ENCODE peak calls at places on chromosomes 4 and X, in six cellular contexts. One of them, this sample, is unnamed.
A peak's percentile ranks its signal among the peaks of the same experiment; 100 is the strongest.

GRCh38 chrX:111728096-111728495 is 47.1 kb downstream of the ALG13 start:
- DNase-seq in K562: no peak
- DNase-seq in HepG2: no peak
- DNase-seq in H1: no peak
- DNase-seq in GM12891: no peak
- DNase-seq in GM12878: no peak
- DNase-seq in this sample: no peak

GRCh38 chr4:6257243-6258025 is 12.2 kb upstream of the WFS1 start:
- DNase-seq in K562: no peak
- DNase-seq in HepG2: no peak
- DNase-seq in H1: no peak
- DNase-seq in GM12891: no peak
- DNase-seq in GM12878: no peak
- DNase-seq in this sample: no peak

GRCh38 chrX:15601932-15602331 is 1.2 kb upstream of the ACE2 start:
- DNase-seq in K562: no peak
- DNase-seq in HepG2: peak; percentile 83
- DNase-seq in H1: no peak
- DNase-seq in GM12891: no peak
- DNase-seq in GM12878: no peak
- DNase-seq in this sample: no peak

GRCh38 chr4:92529510-92529909 is 225.7 kb downstream of the GRID2 start:
- DNase-seq in K562: no peak
- DNase-seq in HepG2: no peak
- DNase-seq in H1: no peak
- DNase-seq in GM12891: no peak
- DNase-seq in GM12878: no peak
- DNase-seq in this sample: no peak

GRCh38 chr4:77418333-77418732 is 187.3 kb upstream of the CXCL13 start:
- DNase-seq in K562: no peak
- DNase-seq in HepG2: no peak
- DNase-seq in H1: no peak
- DNase-seq in GM12891: no peak
- DNase-seq in GM12878: no peak
- DNase-seq in this sample: no peak

GRCh38 chr4:53459548-53459947 is 82.1 kb downstream of the FIP1L1 start:
- DNase-seq in K562: no peak
- DNase-seq in HepG2: peak; percentile 80
- DNase-seq in H1: no peak
- DNase-seq in GM12891: no peak
- DNase-seq in GM12878: no peak
- DNase-seq in this sample: no peak

GRCh38 chr4:8740666-8741395 is 130.8 kb downstream of the HMX1 start:
- DNase-seq in K562: no peak
- DNase-seq in HepG2: no peak
- DNase-seq in H1: no peak
- DNase-seq in GM12891: peak; percentile 11
- DNase-seq in GM12878: no peak
- DNase-seq in this sample: no peak

GRCh38 chr4:55540271-55540670 is 6.4 kb downstream of the CLOCK start:
- DNase-seq in K562: no peak
- DNase-seq in HepG2: no peak
- DNase-seq in H1: no peak
- DNase-seq in GM12891: no peak
- DNase-seq in GM12878: no peak
- DNase-seq in this sample: no peak

GRCh38 chr4:102466298-102466697 is 34.9 kb upstream of the NFKB1 start:
- DNase-seq in K562: no peak
- DNase-seq in HepG2: no peak
- DNase-seq in H1: no peak
- DNase-seq in GM12891: no peak
- DNase-seq in GM12878: no peak
- DNase-seq in this sample: no peak

GRCh38 chr4:23818097-23818648 is 71.7 kb downstream of the PPARGC1A start:
- DNase-seq in K562: no peak
- DNase-seq in HepG2: no peak
- DNase-seq in H1: no peak
- DNase-seq in GM12891: no peak
- DNase-seq in GM12878: no peak
- DNase-seq in this sample: no peak

GRCh38 chr4:25667931-25668557 is 12.4 kb downstream of the SLC34A2 start:
- DNase-seq in K562: no peak
- DNase-seq in HepG2: peak; percentile 34
- DNase-seq in H1: no peak
- DNase-seq in GM12891: no peak
- DNase-seq in GM12878: no peak
- DNase-seq in this sample: no peak

GRCh38 chr4:57156242-57156990 is 46.2 kb upstream of the IGFBP7 start:
- DNase-seq in K562: no peak
- DNase-seq in HepG2: no peak
- DNase-seq in H1: no peak
- DNase-seq in GM12891: no peak
- DNase-seq in GM12878: no peak
- DNase-seq in this sample: no peak

GRCh38 chrX:44507292-44507691 is 35.4 kb downstream of the FUNDC1 start:
- DNase-seq in K562: no peak
- DNase-seq in HepG2: no peak
- DNase-seq in H1: no peak
- DNase-seq in GM12891: no peak
- DNase-seq in GM12878: no peak
- DNase-seq in this sample: no peak

GRCh38 chr4:168587326-168588125 is 90.7 kb downstream of the PALLD start:
- DNase-seq in K562: no peak
- DNase-seq in HepG2: no peak
- DNase-seq in H1: no peak
- DNase-seq in GM12891: no peak
- DNase-seq in GM12878: no peak
- DNase-seq in this sample: no peak

GRCh38 chr4:187127456-187127855 is 403.8 kb upstream of the FAT1 start:
- DNase-seq in K562: no peak
- DNase-seq in HepG2: no peak
- DNase-seq in H1: no peak
- DNase-seq in GM12891: no peak
- DNase-seq in GM12878: no peak
- DNase-seq in this sample: no peak

GRCh38 chr4:80192937-80193336 is 4.4 kb upstream of the PRDM8 start:
- DNase-seq in K562: no peak
- DNase-seq in HepG2: no peak
- DNase-seq in H1: no peak
- DNase-seq in GM12891: no peak
- DNase-seq in GM12878: no peak
- DNase-seq in this sample: no peak

GRCh38 chr4:27178066-27178465 is 317.4 kb downstream of the STIM2 start:
- DNase-seq in K562: no peak
- DNase-seq in HepG2: no peak
- DNase-seq in H1: no peak
- DNase-seq in GM12891: no peak
- DNase-seq in GM12878: no peak
- DNase-seq in this sample: no peak

GRCh38 chr4:153166971-153167501 is 37.2 kb upstream of the TRIM2 start:
- DNase-seq in K562: no peak
- DNase-seq in HepG2: peak; percentile 38
- DNase-seq in H1: no peak
- DNase-seq in GM12891: no peak
- DNase-seq in GM12878: no peak
- DNase-seq in this sample: no peak

GRCh38 chr4:59175588-59175987 is 2024.5 kb upstream of the ADGRL3 start:
- DNase-seq in K562: no peak
- DNase-seq in HepG2: no peak
- DNase-seq in H1: no peak
- DNase-seq in GM12891: no peak
- DNase-seq in GM12878: no peak
- DNase-seq in this sample: no peak

GRCh38 chrX:56797966-56798711 is 69.1 kb downstream of the NBDY start:
- DNase-seq in K562: no peak
- DNase-seq in HepG2: no peak
- DNase-seq in H1: no peak
- DNase-seq in GM12891: no peak
- DNase-seq in GM12878: no peak
- DNase-seq in this sample: no peak

GRCh38 chrX:110407910-110408545 is 49.4 kb downstream of the RTL9 start:
- DNase-seq in K562: peak; percentile 55
- DNase-seq in HepG2: peak; percentile 37
- DNase-seq in H1: no peak
- DNase-seq in GM12891: no peak
- DNase-seq in GM12878: no peak
- DNase-seq in this sample: no peak

GRCh38 chrX:39643533-39643932 is 454.2 kb downstream of the BCOR start:
- DNase-seq in K562: no peak
- DNase-seq in HepG2: no peak
- DNase-seq in H1: no peak
- DNase-seq in GM12891: no peak
- DNase-seq in GM12878: no peak
- DNase-seq in this sample: no peak

GRCh38 chr4:83320548-83320947 is 14.1 kb downstream of the HPSE start:
- DNase-seq in K562: no peak
- DNase-seq in HepG2: no peak
- DNase-seq in H1: no peak
- DNase-seq in GM12891: no peak
- DNase-seq in GM12878: no peak
- DNase-seq in this sample: no peak

GRCh38 chrX:32937043-32937442 is 274.3 kb downstream of the DMD start:
- DNase-seq in K562: no peak
- DNase-seq in HepG2: no peak
- DNase-seq in H1: no peak
- DNase-seq in GM12891: no peak
- DNase-seq in GM12878: no peak
- DNase-seq in this sample: no peak

GRCh38 chrX:12721042-12721441 is 70.2 kb upstream of the PRPS2 start:
- DNase-seq in K562: no peak
- DNase-seq in HepG2: no peak
- DNase-seq in H1: no peak
- DNase-seq in GM12891: no peak
- DNase-seq in GM12878: no peak
- DNase-seq in this sample: no peak

GRCh38 chrX:20620301-20620700 is 353.6 kb upstream of the RPS6KA3 start:
- DNase-seq in K562: no peak
- DNase-seq in HepG2: no peak
- DNase-seq in H1: no peak
- DNase-seq in GM12891: no peak
- DNase-seq in GM12878: no peak
- DNase-seq in this sample: no peak

GRCh38 chr4:174217273-174218126 is 66.0 kb downstream of the FBXO8 start:
- DNase-seq in K562: no peak
- DNase-seq in HepG2: no peak
- DNase-seq in H1: no peak
- DNase-seq in GM12891: no peak
- DNase-seq in GM12878: no peak
- DNase-seq in this sample: no peak

GRCh38 chr4:25862411-25863346 is at the start of gene SEL1L3:
- DNase-seq in K562: peak; percentile 92
- DNase-seq in HepG2: no peak
- DNase-seq in H1: peak; percentile 23
- DNase-seq in GM12891: peak; percentile 66
- DNase-seq in GM12878: no peak
- DNase-seq in this sample: peak; percentile 66

GRCh38 chrX:37722595-37722994 is 37.0 kb downstream of the XK start:
- DNase-seq in K562: no peak
- DNase-seq in HepG2: no peak
- DNase-seq in H1: no peak
- DNase-seq in GM12891: no peak
- DNase-seq in GM12878: no peak
- DNase-seq in this sample: no peak

GRCh38 chr4:109993116-109993515 is 80.4 kb downstream of the EGF start:
- DNase-seq in K562: no peak
- DNase-seq in HepG2: no peak
- DNase-seq in H1: no peak
- DNase-seq in GM12891: no peak
- DNase-seq in GM12878: no peak
- DNase-seq in this sample: no peak

GRCh38 chr4:40514409-40515025 is 115.1 kb downstream of the RBM47 start:
- DNase-seq in K562: peak; percentile 44
- DNase-seq in HepG2: peak; percentile 51
- DNase-seq in H1: no peak
- DNase-seq in GM12891: no peak
- DNase-seq in GM12878: no peak
- DNase-seq in this sample: no peak
- TF ChIP-seq POLR2A in K562: no peak
- TF ChIP-seq POLR2A in HepG2: peak; percentile 22
- TF ChIP-seq POLR2A in H1: no peak
- TF ChIP-seq POLR2A in GM12891: no peak
- TF ChIP-seq POLR2A in GM12878: no peak
- TF ChIP-seq POLR2A in this sample: no peak

GRCh38 chr4:78556655-78557054 is 5.1 kb downstream of the ANXA3 start:
- DNase-seq in K562: no peak
- DNase-seq in HepG2: no peak
- DNase-seq in H1: no peak
- DNase-seq in GM12891: no peak
- DNase-seq in GM12878: no peak
- DNase-seq in this sample: no peak
- TF ChIP-seq POLR2AphosphoS5 in K562: no peak
- TF ChIP-seq POLR2AphosphoS5 in HepG2: no peak
- TF ChIP-seq POLR2AphosphoS5 in H1: no peak
- TF ChIP-seq POLR2AphosphoS5 in GM12891: no peak
- TF ChIP-seq POLR2AphosphoS5 in GM12878: no peak
- TF ChIP-seq POLR2AphosphoS5 in this sample: no peak

GRCh38 chrX:52934704-52935468 is 23.4 kb downstream of the FAM156A start:
- DNase-seq in K562: peak; percentile 73
- DNase-seq in HepG2: peak; percentile 81
- DNase-seq in H1: peak; percentile 75
- DNase-seq in GM12891: peak; percentile 63
- DNase-seq in GM12878: peak; percentile 79
- DNase-seq in this sample: peak; percentile 83
- TF ChIP-seq TAF1 in K562: peak; percentile 36
- TF ChIP-seq TAF1 in HepG2: peak; percentile 74
- TF ChIP-seq TAF1 in H1: peak; percentile 51
- TF ChIP-seq TAF1 in GM12891: no peak
- TF ChIP-seq TAF1 in GM12878: peak; percentile 34
- TF ChIP-seq TAF1 in this sample: no peak

GRCh38 chr4:7650606-7651400 is 216.1 kb upstream of the PSAPL1 start:
- DNase-seq in K562: peak; percentile 79
- DNase-seq in HepG2: no peak
- DNase-seq in H1: no peak
- DNase-seq in GM12891: no peak
- DNase-seq in GM12878: no peak
- DNase-seq in this sample: no peak
- TF ChIP-seq POLR2A in K562: no peak
- TF ChIP-seq POLR2A in HepG2: no peak
- TF ChIP-seq POLR2A in H1: no peak
- TF ChIP-seq POLR2A in GM12891: no peak
- TF ChIP-seq POLR2A in GM12878: no peak
- TF ChIP-seq POLR2A in this sample: no peak

GRCh38 chrX:48696301-48697181 is at the start of gene SUV39H1:
- DNase-seq in K562: peak; percentile 90
- DNase-seq in HepG2: peak; percentile 71
- DNase-seq in H1: no peak
- DNase-seq in GM12891: peak; percentile 88
- DNase-seq in GM12878: peak; percentile 45
- DNase-seq in this sample: peak; percentile 92
- TF ChIP-seq POLR2AphosphoS5 in K562: peak; percentile 75
- TF ChIP-seq POLR2AphosphoS5 in HepG2: peak; percentile 58
- TF ChIP-seq POLR2AphosphoS5 in H1: no peak
- TF ChIP-seq POLR2AphosphoS5 in GM12891: peak; percentile 20
- TF ChIP-seq POLR2AphosphoS5 in GM12878: peak; percentile 61
- TF ChIP-seq POLR2AphosphoS5 in this sample: peak; percentile 58

GRCh38 chr4:70954032-70954431 is 39.4 kb upstream of the DCK start:
- DNase-seq in K562: no peak
- DNase-seq in HepG2: no peak
- DNase-seq in H1: no peak
- DNase-seq in GM12891: no peak
- DNase-seq in GM12878: no peak
- DNase-seq in this sample: no peak
- TF ChIP-seq TAF1 in K562: no peak
- TF ChIP-seq TAF1 in HepG2: no peak
- TF ChIP-seq TAF1 in H1: no peak
- TF ChIP-seq TAF1 in GM12891: no peak
- TF ChIP-seq TAF1 in GM12878: no peak
- TF ChIP-seq TAF1 in this sample: no peak